ENCODE peak calls at places on chromosomes 13 and 19, in four cellular contexts. P is transverse colon, C is cardiac muscle cell, U is fibroblast of pulmonary artery. O is an unnamed sample.

GRCh38 chr19:51311388-51312257 is at the start of gene IGLON5:
- DNase-seq in P (no peak), C (no peak), U (no peak), O (no peak)

GRCh38 chr19:20367811-20368294 is 197.7 kb downstream of the ZNF737 start:
- DNase-seq in P (no peak), C (no peak), U (no peak), O (no peak)

GRCh38 chr19:46975918-46976782 is 43.5 kb upstream of the NPAS1 start:
- DNase-seq in P (peak; percentile 76), C (peak; percentile 99), U (peak; percentile 99), O (peak; percentile 99)

GRCh38 chr13:111092685-111093084 is 22.4 kb upstream of the ARHGEF7 start:
- DNase-seq in P (no peak), C (no peak), U (no peak), O (no peak)

GRCh38 chr13:52127783-52128702 is 830 bp downstream of the NEK5 start:
- DNase-seq in P (peak; percentile 71), C (peak; percentile 65), U (peak; percentile 68), O (peak; percentile 62)

GRCh38 chr13:90633849-90634248 is 713.6 kb upstream of the MIR17HG start:
- DNase-seq in P (no peak), C (no peak), U (peak; percentile 3), O (no peak)

GRCh38 chr13:44873486-44873885 is 115.8 kb downstream of the NUFIP1 start:
- DNase-seq in P (no peak), C (peak; percentile 23), U (no peak), O (peak; percentile 57)

GRCh38 chr19:45901432-45901903 is 945 bp downstream of the MYPOP start:
- DNase-seq in P (peak; percentile 48), C (peak; percentile 67), U (peak; percentile 59), O (no peak)

GRCh38 chr19:35272954-35273649 is 4.3 kb downstream of the USF2 start:
- DNase-seq in P (no peak), C (no peak), U (no peak), O (no peak)

GRCh38 chr19:19514215-19514633 is 1.1 kb downstream of the TSSK6 start:
- DNase-seq in P (peak; percentile 60), C (peak; percentile 89), U (peak; percentile 69), O (peak; percentile 33)

GRCh38 chr13:27442071-27442647 is 8.2 kb downstream of the MTIF3 start:
- DNase-seq in P (peak; percentile 58), C (no peak), U (no peak), O (no peak)

GRCh38 chr19:33379151-33379829 is 5.8 kb downstream of the CEBPG start:
- DNase-seq in P (no peak), C (no peak), U (no peak), O (no peak)

DNA sequence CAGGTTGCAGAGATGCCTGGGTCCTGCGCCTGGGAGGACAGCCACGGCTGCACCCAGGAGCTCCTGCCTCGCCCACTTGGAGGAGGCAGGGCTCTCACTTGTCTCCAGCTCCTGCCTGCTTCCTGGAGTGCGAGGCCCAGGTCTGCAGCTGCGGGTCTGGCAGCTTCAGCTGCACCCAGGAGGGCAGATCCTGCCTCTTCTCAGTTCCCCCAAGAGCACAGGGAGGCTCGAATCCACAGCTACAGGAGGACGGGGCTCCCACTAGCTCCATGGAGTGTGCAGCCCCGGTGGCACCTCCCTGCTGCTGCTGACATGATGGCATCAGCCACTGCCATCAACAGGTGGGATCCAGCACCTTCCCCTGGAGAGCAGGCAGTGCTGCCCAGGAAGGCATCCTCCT is 4.5 kb downstream of the ZNF554 start:
- DNase-seq in P (no peak), C (no peak), U (no peak), O (no peak)
- H3K4me3 ChIP-seq in P (no peak overlapping the region), C (no peak overlapping the region), U (no peak overlapping the region), O (no peak overlapping the region)

GRCh38 chr19:1529430-1529816 is 5.5 kb downstream of the PLK5 start:
- DNase-seq in P (no peak), C (no peak), U (no peak), O (no peak)
- H3K4me3 ChIP-seq in P (no peak overlapping the region), C (no peak overlapping the region), U (no peak overlapping the region), O (no peak overlapping the region)

GRCh38 chr19:18100710-18101109 is 3.1 kb downstream of the MAST3 start:
- DNase-seq in P (no peak), C (no peak), U (no peak), O (no peak)

GRCh38 chr19:18097993-18098890 is 664 bp downstream of the MAST3 start:
- DNase-seq in P (no peak), C (no peak), U (no peak), O (no peak)

GRCh38 chr19:18097217-18097992 is at the start of gene MAST3:
- DNase-seq in P (peak; percentile 93), C (peak; percentile 89), U (peak; percentile 81), O (no peak)

GRCh38 chr19:18099623-18099995 is 2.0 kb downstream of the MAST3 start:
- DNase-seq in P (no peak), C (no peak), U (no peak), O (no peak)

GRCh38 chr19:18098891-18099622 is 1.5 kb downstream of the MAST3 start:
- DNase-seq in P (peak; percentile 60), C (no peak), U (no peak), O (no peak)
- H3K4me3 ChIP-seq in P (peak overlapping the region; percentile 11), C (no peak overlapping the region), U (no peak overlapping the region), O (no peak overlapping the region)

DNA sequence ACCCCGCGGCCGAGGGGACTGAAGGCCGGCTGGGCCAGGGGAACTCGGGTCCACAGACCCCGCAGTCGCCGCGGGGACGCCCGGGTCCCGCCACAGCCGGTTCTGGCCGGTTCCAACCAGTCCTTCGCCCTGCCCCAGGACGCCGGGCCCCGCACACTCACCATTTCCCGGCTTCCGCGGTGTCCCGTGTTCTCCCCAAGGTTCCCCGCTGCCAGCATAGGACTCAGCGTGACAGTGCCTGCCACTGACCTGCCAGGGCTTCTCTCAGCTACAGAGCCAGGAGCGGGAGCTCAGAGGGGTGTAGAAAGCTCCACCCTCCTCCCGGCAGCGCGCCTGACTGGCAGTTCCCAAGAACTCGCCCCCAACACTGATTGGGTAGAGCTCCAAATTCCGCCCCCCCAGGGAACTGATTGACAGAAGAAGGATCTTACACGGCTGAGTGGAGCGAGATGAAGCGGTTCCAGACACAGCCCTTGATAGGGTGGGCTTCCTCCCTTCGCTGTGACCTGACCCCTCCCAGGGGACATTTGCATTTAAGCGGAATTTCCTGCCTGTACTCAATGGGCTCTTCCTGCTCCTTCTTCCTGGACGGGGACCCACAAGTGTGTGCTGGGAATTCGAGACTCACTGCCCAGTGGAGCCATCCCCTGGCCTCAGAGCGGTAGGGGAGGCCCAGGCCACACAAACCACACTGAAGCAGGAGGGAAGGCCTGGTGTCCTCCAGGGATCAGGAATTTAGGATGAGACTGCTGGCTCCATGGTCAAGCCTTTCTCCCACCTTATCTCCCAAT is at the start of gene ZNF442:
- DNase-seq in P (peak; percentile 95), C (peak; percentile 97), U (peak; percentile 97), O (peak; percentile 92)
- H3K4me3 ChIP-seq in P (peak within 1 kb of the TSS; percentile 90), C (peak within 1 kb of the TSS; percentile 72), U (peak within 1 kb of the TSS; percentile 84), O (peak within 1 kb of the TSS; percentile 72)

GRCh38 chr19:6719540-6719861 is 949 bp downstream of the C3 start:
- DNase-seq in P (no peak), C (no peak), U (no peak), O (no peak)

GRCh38 chr19:6719992-6720368 is 470 bp downstream of the C3 start:
- DNase-seq in P (no peak), C (no peak), U (no peak), O (no peak)

GRCh38 chr19:6721773-6722172 is 1.3 kb upstream of the C3 start:
- DNase-seq in P (no peak), C (no peak), U (no peak), O (no peak)

GRCh38 chr19:6721113-6721474 is 644 bp upstream of the C3 start:
- DNase-seq in P (no peak), C (no peak), U (no peak), O (no peak)

DNA sequence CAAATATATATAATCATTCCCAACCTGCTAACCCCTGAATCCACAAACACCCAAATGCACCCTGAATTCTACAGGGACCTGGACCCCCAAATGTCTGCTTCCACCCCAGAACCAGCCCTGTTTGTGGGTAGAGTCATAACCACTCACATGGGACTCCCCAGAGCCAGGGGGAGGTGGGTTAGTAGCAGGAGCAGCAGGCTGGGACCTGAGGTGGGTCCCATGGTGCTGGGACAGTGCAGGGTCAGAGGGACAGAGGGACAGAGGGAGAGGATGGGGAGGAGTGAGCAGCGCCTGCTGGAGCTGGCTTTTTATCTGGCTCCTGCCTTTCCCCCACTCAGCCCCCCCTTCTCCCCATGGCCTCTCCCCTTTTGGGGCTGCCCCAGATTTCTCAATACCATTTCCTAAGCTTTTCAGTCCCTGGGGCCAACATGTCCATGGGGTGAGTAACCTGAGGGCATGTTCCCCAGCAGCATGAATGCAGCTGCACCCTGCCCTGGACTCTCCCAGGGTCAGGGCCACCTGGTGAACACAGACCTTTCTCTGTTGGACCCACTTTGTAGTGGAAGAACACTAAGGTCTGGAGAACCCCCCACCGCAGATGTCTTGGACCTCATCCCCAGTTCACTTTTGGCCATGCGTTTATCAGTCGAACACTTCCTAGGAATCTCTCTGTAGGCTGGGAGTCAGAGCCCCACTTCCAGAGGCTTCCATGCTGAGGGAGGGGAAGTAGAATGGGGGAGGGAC is at the start of gene C3:
- DNase-seq in P (no peak), C (peak; percentile 96), U (peak; percentile 94), O (no peak)
- H3K4me3 ChIP-seq in P (no peak within 1 kb of the TSS), C (no peak within 1 kb of the TSS), U (peak within 1 kb of the TSS; percentile 94), O (no peak within 1 kb of the TSS)

GRCh38 chr19:53212703-53213320 is 19.7 kb upstream of the ZNF665 start:
- DNase-seq in P (no peak), C (no peak), U (no peak), O (no peak)
- H3K4me3 ChIP-seq in P (no peak overlapping the region), C (no peak overlapping the region), U (no peak overlapping the region), O (no peak overlapping the region)

DNA sequence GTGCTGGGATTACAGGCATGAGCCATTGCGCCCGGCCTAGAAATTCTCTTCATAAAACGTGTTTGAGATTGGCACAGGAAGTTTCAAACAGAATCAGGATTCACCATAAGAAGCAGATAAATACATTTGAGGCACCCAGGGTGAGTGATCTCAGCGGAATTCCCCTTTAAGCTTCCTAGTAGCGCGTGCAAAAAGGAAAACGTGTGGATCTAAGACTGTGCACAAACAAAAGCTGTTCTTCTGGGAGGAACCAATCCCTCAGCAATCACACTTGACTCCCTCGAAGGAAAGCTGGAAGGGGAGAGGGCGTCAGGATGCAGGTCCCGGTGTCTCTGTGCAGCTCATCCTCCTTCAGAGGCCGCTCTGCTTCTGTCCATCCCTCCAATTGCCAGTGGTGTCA is 15.5 kb downstream of the MCF2L start:
- DNase-seq in P (no peak), C (no peak), U (no peak), O (no peak)
- H3K4me3 ChIP-seq in P (peak overlapping the region; percentile 29), C (no peak overlapping the region), U (no peak overlapping the region), O (no peak overlapping the region)

DNA sequence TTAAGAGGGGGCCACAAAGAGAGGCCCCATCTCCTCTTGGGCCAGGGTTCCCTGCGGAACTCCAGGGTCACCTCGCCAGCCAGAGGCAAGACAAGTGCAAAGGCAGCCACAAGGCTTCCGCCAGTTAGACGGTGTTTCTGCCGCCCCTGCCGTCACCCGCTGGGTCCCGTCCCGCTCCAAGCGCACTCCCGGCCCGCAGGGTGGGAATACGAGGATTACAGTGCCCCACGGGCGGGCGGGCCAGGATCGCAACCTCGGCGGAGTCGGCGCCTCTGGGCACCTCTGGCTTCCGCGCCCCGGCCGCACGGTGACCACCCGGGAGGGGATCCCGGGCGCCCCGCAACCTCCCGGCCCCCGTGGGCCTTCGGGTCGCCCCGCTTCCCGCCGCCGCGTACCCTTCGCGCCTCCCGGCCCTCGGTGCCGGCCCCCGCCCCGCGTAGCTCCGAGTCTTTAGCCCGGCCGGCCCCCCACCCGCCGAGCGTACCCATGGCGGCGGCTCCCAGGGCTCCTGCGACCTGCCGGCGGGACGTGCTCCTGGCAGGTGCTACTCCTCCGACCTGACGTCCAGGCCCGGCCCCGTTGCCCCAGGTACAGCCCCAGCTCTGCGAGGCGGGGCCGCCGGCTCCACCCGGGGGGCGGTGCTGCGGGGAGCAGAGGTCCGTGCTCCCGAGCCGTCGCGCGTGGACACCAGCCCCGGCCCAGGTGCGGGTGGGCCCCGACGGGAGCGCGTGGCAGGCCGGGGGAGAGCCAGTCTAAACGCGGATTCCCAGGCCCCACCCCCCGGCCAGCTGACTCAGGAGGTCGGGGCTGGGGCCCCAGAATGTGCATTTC is at the start of gene SLC15A1:
- DNase-seq in P (peak; percentile 47), C (no peak), U (no peak), O (no peak)
- H3K4me3 ChIP-seq in P (peak within 1 kb of the TSS; percentile 43), C (peak within 1 kb of the TSS; percentile 31), U (peak within 1 kb of the TSS; percentile 14), O (peak within 1 kb of the TSS; percentile 39)

O was measured in astrocyte.